ENCODE peak calls at places on chromosome 17, in four cellular contexts. H is HL-60, X is breast epithelium, P is H1. E is an unnamed sample.

GRCh38 chr17:1554751-1555617 is 7.6 kb downstream of the PITPNA start:
- DNase-seq in H (no peak), X (no peak), P (no peak), E (no peak)

GRCh38 chr17:65177901-65178300 is 40.7 kb downstream of the RGS9 start:
- DNase-seq in H (no peak), X (no peak), P (no peak), E (no peak)

GRCh38 chr17:4617590-4618356 is 23.7 kb downstream of the ALOX15 start:
- DNase-seq in H (no peak), X (no peak), P (no peak), E (no peak)

GRCh38 chr17:78000351-78000750 is 41.8 kb downstream of the TNRC6C start:
- DNase-seq in H (no peak), X (no peak), P (no peak), E (no peak)

GRCh38 chr17:50584749-50585148 is 24.2 kb downstream of the CACNA1G start:
- DNase-seq in H (no peak), X (no peak), P (no peak), E (no peak)

GRCh38 chr17:17924857-17925250 is 47.3 kb downstream of the TOM1L2 start:
- DNase-seq in H (no peak), X (no peak), P (no peak), E (no peak)

GRCh38 chr17:83009414-83010322 is 69.7 kb upstream of the METRNL start:
- DNase-seq in H (no peak), X (no peak), P (peak; percentile 43), E (no peak)

GRCh38 chr17:80608326-80608725 is 63.7 kb downstream of the RPTOR start:
- DNase-seq in H (no peak), X (no peak), P (no peak), E (no peak)

GRCh38 chr17:38508570-38508950 is 80.3 kb downstream of the ARHGAP23 start:
- DNase-seq in H (no peak), X (no peak), P (peak; percentile 65), E (no peak)

DNA sequence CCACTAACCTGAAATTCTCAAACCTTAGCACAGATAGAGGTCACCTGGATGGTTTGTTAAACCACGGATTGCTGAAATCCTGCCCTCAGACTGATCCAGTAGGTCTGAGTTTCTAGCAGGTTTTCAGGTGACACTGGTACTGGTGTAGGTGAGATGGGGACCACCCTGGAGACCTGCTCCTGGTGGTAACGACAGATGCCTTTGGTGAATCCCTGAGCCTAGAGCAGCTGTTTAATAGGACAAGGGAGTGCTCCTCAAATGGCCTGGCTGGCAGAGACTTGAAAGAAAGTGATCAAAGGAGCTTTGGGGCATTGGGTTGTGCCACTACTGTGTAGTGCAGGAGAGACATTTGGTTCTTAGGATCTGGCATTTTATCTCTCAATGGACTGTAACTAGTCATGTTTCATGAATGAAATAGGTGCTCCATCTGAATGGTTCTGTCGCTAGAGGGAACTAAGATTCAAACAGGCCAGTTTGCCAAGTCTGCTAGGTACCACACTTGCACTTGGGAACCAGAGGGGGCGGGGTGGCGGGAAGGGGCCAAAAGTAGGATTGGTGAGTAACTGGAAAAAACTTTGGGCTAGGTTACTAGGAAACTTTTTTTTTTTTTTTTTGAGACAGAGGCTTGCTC is 2.9 kb upstream of the IFI35 start:
- DNase-seq in H (no peak), X (no peak), P (no peak), E (no peak)
- TF ChIP-seq POLR2AphosphoS5 in H (peak; percentile 51), X (no peak), P (peak; percentile 59), E (no peak)

GRCh38 chr17:42982266-42982665 is 1.9 kb downstream of the RUNDC1 start:
- DNase-seq in H (no peak), X (no peak), P (no peak), E (no peak)

GRCh38 chr17:42980274-42980765 is at the start of gene RUNDC1:
- DNase-seq in H (peak; percentile 69), X (peak; percentile 87), P (peak; percentile 97), E (peak; percentile 97)

GRCh38 chr17:42984486-42984885 is 4.1 kb downstream of the RUNDC1 start:
- DNase-seq in H (no peak), X (no peak), P (no peak), E (no peak)

GRCh38 chr17:42979511-42980273 is at the start of gene PTGES3L:
- DNase-seq in H (no peak), X (no peak), P (peak; percentile 67), E (no peak)

DNA sequence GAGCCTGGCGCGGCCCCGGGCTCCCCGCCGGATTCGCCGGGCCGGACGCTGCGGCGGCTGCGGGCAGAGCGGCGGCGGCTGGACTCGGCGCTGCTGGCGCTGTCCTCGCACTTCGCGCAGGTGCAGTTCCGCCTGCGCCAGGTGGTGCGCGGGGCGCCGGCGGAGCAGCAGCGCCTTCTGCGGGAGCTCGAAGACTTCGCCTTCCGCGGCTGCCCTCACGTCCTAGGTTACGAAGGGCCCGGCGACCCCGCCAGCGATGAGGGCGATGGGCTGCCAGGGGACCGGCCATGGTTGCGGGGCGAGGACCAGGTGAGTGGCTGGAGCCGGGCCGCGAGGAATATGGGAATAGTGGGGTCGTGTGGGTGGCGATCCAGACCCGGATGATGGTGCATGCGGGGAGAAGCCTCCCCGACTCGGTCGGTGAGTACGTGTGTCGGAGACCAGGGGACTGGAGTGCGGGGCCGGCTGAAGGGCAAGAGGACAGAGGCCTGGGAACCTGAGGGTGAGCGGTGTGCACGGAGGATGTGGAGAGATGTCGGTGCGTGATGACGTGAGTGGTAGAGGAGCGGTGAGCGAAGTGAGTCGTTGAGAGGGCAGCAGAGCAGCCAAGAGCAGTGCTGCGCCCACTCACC is 517 bp downstream of the RUNDC1 start:
- DNase-seq in H (no peak), X (no peak), P (peak; percentile 65), E (peak; percentile 61)
- TF ChIP-seq POLR2AphosphoS5 in H (no peak), X (no peak), P (no peak), E (no peak)

GRCh38 chr17:44067547-44067945 is 1.1 kb upstream of the LSM12 start:
- DNase-seq in H (no peak), X (no peak), P (no peak), E (no peak)

GRCh38 chr17:44070455-44071197 is at the start of gene G6PC3:
- DNase-seq in H (peak; percentile 98), X (peak; percentile 93), P (peak; percentile 95), E (peak; percentile 95)

GRCh38 chr17:44071198-44071520 is 624 bp downstream of the G6PC3 start:
- DNase-seq in H (no peak), X (no peak), P (no peak), E (no peak)

GRCh38 chr17:44071772-44072171 is 1.2 kb downstream of the G6PC3 start:
- DNase-seq in H (no peak), X (no peak), P (no peak), E (no peak)

DNA sequence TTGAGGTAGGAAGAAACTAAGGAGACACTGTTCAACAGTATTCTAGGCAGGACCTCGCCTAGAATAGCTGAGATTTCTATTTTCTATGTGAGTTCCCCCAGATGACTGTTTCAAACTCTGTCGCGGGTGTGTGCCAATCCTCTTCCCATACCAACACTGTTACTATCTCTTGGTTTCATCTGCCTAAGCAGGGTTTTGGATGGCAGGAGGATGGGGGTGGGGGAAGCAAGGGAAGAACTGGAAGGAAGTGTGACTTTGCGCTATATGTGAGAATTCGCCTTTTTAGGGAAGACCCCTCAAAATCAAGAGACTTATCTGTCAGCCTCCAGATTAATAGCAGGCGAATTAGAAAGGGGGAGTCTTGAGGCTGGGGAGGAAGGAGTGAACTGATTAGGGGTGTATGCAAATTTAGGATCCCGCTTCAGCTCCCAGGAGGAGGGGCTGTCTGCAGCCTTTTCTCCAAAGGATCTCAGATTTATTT is 521 bp upstream of the G6PC3 start:
- DNase-seq in H (no peak), X (no peak), P (no peak), E (no peak)
- TF ChIP-seq POLR2AphosphoS5 in H (no peak), X (no peak), P (peak; percentile 52), E (no peak)

GRCh38 chr17:57913576-57914273 is 41.5 kb downstream of the CUEDC1 start:
- DNase-seq in H (no peak), X (no peak), P (no peak), E (no peak)

GRCh38 chr17:57910462-57910861 is 44.8 kb downstream of the CUEDC1 start:
- DNase-seq in H (no peak), X (no peak), P (no peak), E (no peak)

GRCh38 chr17:57914274-57915147 is 40.7 kb downstream of the CUEDC1 start:
- DNase-seq in H (no peak), X (no peak), P (no peak), E (no peak)

GRCh38 chr17:57911021-57911420 is 44.2 kb downstream of the CUEDC1 start:
- DNase-seq in H (no peak), X (no peak), P (no peak), E (no peak)

GRCh38 chr17:57911834-57912673 is 43.2 kb downstream of the CUEDC1 start:
- DNase-seq in H (no peak), X (peak; percentile 96), P (no peak), E (peak; percentile 97)
- TF ChIP-seq POLR2AphosphoS5 in H (no peak), X (peak; percentile 74), P (no peak), E (peak; percentile 64)

GRCh38 chr17:29617481-29618271 is 5.0 kb downstream of the CORO6 start:
- DNase-seq in H (peak; percentile 79), X (peak; percentile 62), P (peak; percentile 92), E (peak; percentile 87)
- TF ChIP-seq POLR2AphosphoS5 in H (peak; percentile 57), X (no peak), P (peak; percentile 37), E (no peak)

DNA sequence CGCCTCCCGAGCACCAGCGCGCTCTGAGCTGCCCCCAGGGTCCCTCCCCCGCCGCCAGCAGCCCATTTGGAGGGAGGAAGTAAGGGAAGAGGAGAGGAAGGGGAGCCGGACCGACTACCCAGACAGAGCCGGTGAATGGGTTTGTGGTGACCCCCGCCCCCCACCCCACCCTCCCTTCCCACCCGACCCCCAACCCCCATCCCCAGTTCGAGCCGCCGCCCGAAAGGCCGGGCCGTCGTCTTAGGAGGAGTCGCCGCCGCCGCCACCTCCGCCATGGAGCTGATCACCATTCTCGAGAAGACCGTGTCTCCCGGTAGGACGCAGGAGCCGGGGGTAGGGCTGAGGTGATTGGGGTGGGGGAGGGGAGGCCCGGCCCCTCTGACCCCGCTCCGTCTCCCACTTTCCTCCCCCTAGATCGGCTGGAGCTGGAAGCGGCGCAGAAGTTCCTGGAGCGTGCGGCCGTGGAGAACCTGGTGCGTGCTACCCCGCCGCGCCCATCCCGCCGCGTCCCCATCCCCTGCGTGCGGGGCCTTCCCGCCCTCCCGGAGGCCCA is 329 bp downstream of the KPNB1 start:
- DNase-seq in H (peak; percentile 79), X (no peak), P (no peak), E (peak; percentile 54)
- TF ChIP-seq POLR2AphosphoS5 in H (peak; percentile 76), X (no peak), P (no peak), E (no peak)

DNA sequence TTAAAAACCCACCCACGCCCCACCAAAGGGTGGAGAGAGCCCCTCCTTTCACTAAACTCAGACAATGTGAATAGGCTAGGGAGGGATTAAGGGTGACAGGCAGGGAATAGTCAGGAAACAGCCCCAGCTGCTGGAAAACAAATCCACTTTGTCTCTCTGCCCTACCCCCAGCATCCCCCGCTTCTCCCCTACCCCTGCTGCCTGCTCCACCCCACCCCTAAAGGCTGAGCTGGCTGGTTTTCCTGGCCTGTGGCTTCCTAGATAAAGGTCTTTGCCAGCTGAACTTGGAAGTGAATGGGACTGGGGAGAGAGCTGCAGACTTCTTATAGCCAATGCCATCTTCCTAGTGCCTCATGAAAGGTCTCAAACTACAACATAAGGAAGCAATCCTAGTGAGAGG is 15.0 kb downstream of the CAVIN1 start:
- DNase-seq in H (no peak), X (no peak), P (no peak), E (no peak)
- TF ChIP-seq POLR2AphosphoS5 in H (no peak), X (no peak), P (no peak), E (no peak)

DNA sequence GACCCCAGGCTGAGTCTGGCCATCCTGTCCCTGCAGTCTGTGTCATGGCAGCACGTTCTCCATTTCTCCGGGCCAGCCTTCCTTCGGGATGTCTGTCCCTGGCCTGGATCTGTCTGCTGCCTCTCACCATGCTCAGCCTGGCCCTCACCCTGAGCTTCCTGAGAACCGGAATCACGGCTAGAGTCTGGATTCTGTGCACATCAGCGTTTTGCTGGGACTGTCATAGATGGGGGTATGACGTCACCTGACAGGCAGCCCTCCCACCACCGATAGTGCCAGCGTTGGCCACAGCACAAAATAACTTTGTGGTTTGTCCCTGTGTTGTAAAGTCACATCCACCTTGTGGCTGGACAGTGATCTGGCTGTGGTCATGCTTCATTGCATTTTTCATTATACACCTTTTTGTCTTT is 59.2 kb downstream of the B9D1 start:
- DNase-seq in H (no peak), X (no peak), P (no peak), E (no peak)
- TF ChIP-seq POLR2AphosphoS5 in H (no peak), X (no peak), P (no peak), E (no peak)